ENCODE peak calls at places on chromosomes 1 and 21, in ten cellular contexts. V is brain microvascular endothelial cell, D is AG10803, I is stomach, J is HFF-Myc, F is fibroblast of the aortic adventitia, K is uterus, Z is astrocyte of the cerebellum, L is GM23338, Y is GM13976. C is an unnamed sample.

GRCh38 chr1:159188375-159188788 is 16.3 kb upstream of the ACKR1 start:
- DNase-seq in V (peak), D (peak), I (peak), J (no peak), F (no peak), K (peak), Z (peak), L (peak), Y (peak), C (peak)

GRCh38 chr21:34688145-34688544 is 19.4 kb downstream of the CLIC6 start:
- DNase-seq in V (peak), D (no peak), I (no peak), J (no peak), F (peak), K (no peak), Z (no peak), L (peak), Y (no peak), C (no peak)

GRCh38 chr1:22745675-22746585 is 35.3 kb downstream of the EPHB2 start:
- DNase-seq in V (peak), D (peak), I (no peak), J (peak), F (peak), K (no peak), Z (no peak), L (no peak), Y (no peak), C (no peak)

GRCh38 chr1:233151850-233152249 is 143.7 kb downstream of the PCNX2 start:
- DNase-seq in V (no peak), D (no peak), I (no peak), J (no peak), F (peak), K (no peak), Z (peak), L (no peak), Y (no peak), C (no peak)

GRCh38 chr1:200918006-200918405 is 23.3 kb downstream of the INAVA start:
- DNase-seq in V (no peak), D (no peak), I (no peak), J (no peak), F (no peak), K (no peak), Z (no peak), L (no peak), Y (no peak), C (no peak)

GRCh38 chr1:50275564-50275963 is 147.7 kb downstream of the DMRTA2 start:
- DNase-seq in V (no peak), D (no peak), I (no peak), J (no peak), F (no peak), K (no peak), Z (no peak), L (peak), Y (no peak), C (no peak)

GRCh38 chr1:226644541-226645176 is 94.4 kb downstream of the ITPKB start:
- DNase-seq in V (no peak), D (no peak), I (no peak), J (no peak), F (no peak), K (peak), Z (no peak), L (no peak), Y (no peak), C (no peak)

GRCh38 chr1:230747139-230747730 is at the start of gene CAPN9:
- DNase-seq in V (no peak), D (no peak), I (peak), J (no peak), F (no peak), K (no peak), Z (no peak), L (no peak), Y (no peak), C (no peak)

GRCh38 chr1:248788327-248788726 is 32.8 kb upstream of the LYPD8 start:
- DNase-seq in V (no peak), D (no peak), I (no peak), J (no peak), F (no peak), K (no peak), Z (no peak), L (no peak), Y (no peak), C (peak)

GRCh38 chr1:248811514-248812490 is 13.9 kb downstream of the SH3BP5L start:
- DNase-seq in V (no peak), D (no peak), I (no peak), J (no peak), F (no peak), K (no peak), Z (no peak), L (peak), Y (no peak), C (no peak)

GRCh38 chr21:35164971-35165483 is 115.9 kb upstream of the RUNX1 start:
- DNase-seq in V (no peak), D (no peak), I (no peak), J (no peak), F (no peak), K (no peak), Z (no peak), L (no peak), Y (no peak), C (no peak)

GRCh38 chr1:212683357-212683722 is 16.3 kb downstream of the BATF3 start:
- DNase-seq in V (no peak), D (no peak), I (no peak), J (no peak), F (no peak), K (no peak), Z (no peak), L (no peak), Y (peak), C (peak)

GRCh38 chr1:59071289-59071688 is 225.6 kb upstream of the FGGY start:
- DNase-seq in V (no peak), D (no peak), I (no peak), J (no peak), F (no peak), K (no peak), Z (no peak), L (no peak), Y (no peak), C (no peak)

GRCh38 chr1:40708750-40709099 is 17.2 kb downstream of the NFYC start:
- DNase-seq in V (no peak), D (peak), I (no peak), J (peak), F (peak), K (no peak), Z (peak), L (peak), Y (peak), C (no peak)

GRCh38 chr1:57254006-57254405 is 169.9 kb downstream of the DAB1 start:
- DNase-seq in V (no peak), D (peak), I (no peak), J (no peak), F (peak), K (no peak), Z (no peak), L (no peak), Y (no peak), C (no peak)

GRCh38 chr21:35149698-35150097 is 100.6 kb upstream of the RUNX1 start:
- DNase-seq in V (no peak), D (peak), I (no peak), J (no peak), F (peak), K (no peak), Z (no peak), L (no peak), Y (no peak), C (no peak)

GRCh38 chr1:154154534-154155181 is at the start of gene NUP210L:
- DNase-seq in V (peak), D (no peak), I (no peak), J (no peak), F (peak), K (peak), Z (no peak), L (peak), Y (no peak), C (no peak)

GRCh38 chr1:159675046-159675445 is 39.3 kb downstream of the CRP start:
- DNase-seq in V (no peak), D (peak), I (no peak), J (no peak), F (no peak), K (no peak), Z (no peak), L (no peak), Y (no peak), C (no peak)

GRCh38 chr1:15152318-15153183 is 996 bp upstream of the TMEM51 start:
- DNase-seq in V (peak), D (peak), I (peak), J (peak), F (peak), K (peak), Z (peak), L (peak), Y (peak), C (peak)

GRCh38 chr1:218481116-218481775 is 136.1 kb downstream of the TGFB2 start:
- DNase-seq in V (peak), D (peak), I (no peak), J (no peak), F (peak), K (no peak), Z (no peak), L (no peak), Y (no peak), C (no peak)

GRCh38 chr1:171434717-171435346 is 50.5 kb upstream of the PRRC2C start:
- DNase-seq in V (peak), D (peak), I (no peak), J (peak), F (peak), K (peak), Z (peak), L (no peak), Y (no peak), C (no peak)

GRCh38 chr1:2840036-2840809 is 38.7 kb upstream of the TTC34 start:
- DNase-seq in V (no peak), D (no peak), I (no peak), J (no peak), F (no peak), K (no peak), Z (no peak), L (peak), Y (no peak), C (no peak)

GRCh38 chr1:7264101-7264500 is 478.8 kb downstream of the CAMTA1 start:
- DNase-seq in V (no peak), D (no peak), I (no peak), J (no peak), F (no peak), K (no peak), Z (no peak), L (no peak), Y (no peak), C (peak)

GRCh38 chr1:182671779-182672486 is 12.5 kb downstream of the RGS8 start:
- DNase-seq in V (no peak), D (no peak), I (no peak), J (no peak), F (no peak), K (no peak), Z (no peak), L (no peak), Y (no peak), C (no peak)

GRCh38 chr1:117076648-117077047 is 16.5 kb downstream of the TTF2 start:
- DNase-seq in V (no peak), D (no peak), I (no peak), J (no peak), F (no peak), K (no peak), Z (no peak), L (no peak), Y (no peak), C (no peak)

GRCh38 chr1:91672601-91673161 is 172.0 kb downstream of the CDC7 start:
- DNase-seq in V (no peak), D (no peak), I (no peak), J (no peak), F (no peak), K (no peak), Z (no peak), L (no peak), Y (no peak), C (no peak)

GRCh38 chr1:2554621-2555387 is 1.4 kb upstream of the TNFRSF14 start:
- DNase-seq in V (no peak), D (no peak), I (no peak), J (no peak), F (no peak), K (no peak), Z (no peak), L (peak), Y (peak), C (no peak)

GRCh38 chr1:24694380-24694843 is 50.8 kb upstream of the CLIC4 start:
- DNase-seq in V (no peak), D (peak), I (no peak), J (peak), F (peak), K (no peak), Z (no peak), L (no peak), Y (peak), C (no peak)

GRCh38 chr1:8661185-8662110 is 156.0 kb downstream of the RERE start:
- DNase-seq in V (peak), D (peak), I (no peak), J (peak), F (peak), K (peak), Z (peak), L (peak), Y (peak), C (no peak)

GRCh38 chr1:23554481-23555224 is 4.6 kb downstream of the ID3 start:
- DNase-seq in V (peak), D (peak), I (peak), J (no peak), F (peak), K (peak), Z (peak), L (peak), Y (peak), C (peak)

GRCh38 chr1:100643430-100644196 is 75.9 kb upstream of the VCAM1 start:
- DNase-seq in V (no peak), D (peak), I (no peak), J (no peak), F (peak), K (no peak), Z (no peak), L (no peak), Y (no peak), C (no peak)

GRCh38 chr21:42567861-42568260 is 54.2 kb downstream of the SLC37A1 start:
- DNase-seq in V (no peak), D (no peak), I (peak), J (no peak), F (no peak), K (no peak), Z (no peak), L (no peak), Y (no peak), C (no peak)

GRCh38 chr1:201307760-201308499 is 24.6 kb downstream of the PKP1 start:
- DNase-seq in V (no peak), D (no peak), I (peak), J (no peak), F (no peak), K (no peak), Z (no peak), L (no peak), Y (no peak), C (no peak)

GRCh38 chr1:217135569-217135915 is 412.3 kb upstream of the ESRRG start:
- DNase-seq in V (no peak), D (no peak), I (no peak), J (no peak), F (peak), K (no peak), Z (no peak), L (peak), Y (peak), C (no peak)

GRCh38 chr21:42523211-42523610 is 9.6 kb downstream of the SLC37A1 start:
- DNase-seq in V (no peak), D (no peak), I (no peak), J (no peak), F (no peak), K (no peak), Z (no peak), L (no peak), Y (no peak), C (no peak)

GRCh38 chr1:41493117-41493536 is 8.6 kb upstream of the EDN2 start:
- DNase-seq in V (peak), D (peak), I (no peak), J (peak), F (peak), K (peak), Z (peak), L (no peak), Y (no peak), C (no peak)

GRCh38 chr1:208153386-208153785 is 90.8 kb downstream of the PLXNA2 start:
- DNase-seq in V (no peak), D (no peak), I (no peak), J (no peak), F (no peak), K (no peak), Z (no peak), L (no peak), Y (no peak), C (no peak)

GRCh38 chr1:47758341-47759237 is 238.6 kb downstream of the TRABD2B start:
- DNase-seq in V (peak), D (no peak), I (no peak), J (no peak), F (no peak), K (no peak), Z (no peak), L (no peak), Y (no peak), C (no peak)

GRCh38 chr1:102875756-102876155 is 232.6 kb downstream of the COL11A1 start:
- DNase-seq in V (no peak), D (no peak), I (no peak), J (no peak), F (no peak), K (no peak), Z (no peak), L (no peak), Y (no peak), C (no peak)

GRCh38 chr1:102872526-102872925 is 235.8 kb downstream of the COL11A1 start:
- DNase-seq in V (no peak), D (no peak), I (no peak), J (no peak), F (no peak), K (no peak), Z (no peak), L (peak), Y (no peak), C (no peak)

GRCh38 chr1:102872097-102872496 is 236.2 kb downstream of the COL11A1 start:
- DNase-seq in V (no peak), D (no peak), I (no peak), J (no peak), F (no peak), K (no peak), Z (no peak), L (no peak), Y (no peak), C (no peak)
- TF ChIP-seq CTCF in V (no peak), D (no peak), I (no peak), J (no peak), F (no peak), K (no peak), Z (no peak), L (peak), Y (no peak), C (no peak)

GRCh38 chr1:1435911-1436633 is 582 bp downstream of the VWA1 start:
- DNase-seq in V (no peak), D (no peak), I (no peak), J (no peak), F (no peak), K (no peak), Z (no peak), L (no peak), Y (peak), C (no peak)

GRCh38 chr1:1434812-1435093 is 737 bp upstream of the VWA1 start:
- DNase-seq in V (no peak), D (no peak), I (no peak), J (no peak), F (no peak), K (no peak), Z (no peak), L (no peak), Y (peak), C (no peak)

GRCh38 chr1:1434131-1434811 is 1.2 kb upstream of the VWA1 start:
- DNase-seq in V (no peak), D (no peak), I (peak), J (no peak), F (no peak), K (peak), Z (peak), L (peak), Y (peak), C (no peak)

GRCh38 chr1:1436634-1437032 is 1.1 kb downstream of the VWA1 start:
- DNase-seq in V (no peak), D (no peak), I (no peak), J (no peak), F (no peak), K (no peak), Z (no peak), L (no peak), Y (peak), C (no peak)

GRCh38 chr1:1435094-1435903 is at the start of gene VWA1:
- DNase-seq in V (no peak), D (peak), I (peak), J (no peak), F (peak), K (peak), Z (no peak), L (peak), Y (peak), C (no peak)
- TF ChIP-seq CTCF in V (peak), D (no peak), I (no peak), J (no peak), F (peak), K (no peak), Z (peak), L (no peak), Y (no peak), C (no peak)

GRCh38 chr1:106037526-106037925 is 1018.9 kb upstream of the PRMT6 start:
- DNase-seq in V (no peak), D (no peak), I (no peak), J (no peak), F (no peak), K (no peak), Z (no peak), L (no peak), Y (no peak), C (no peak)

DNA sequence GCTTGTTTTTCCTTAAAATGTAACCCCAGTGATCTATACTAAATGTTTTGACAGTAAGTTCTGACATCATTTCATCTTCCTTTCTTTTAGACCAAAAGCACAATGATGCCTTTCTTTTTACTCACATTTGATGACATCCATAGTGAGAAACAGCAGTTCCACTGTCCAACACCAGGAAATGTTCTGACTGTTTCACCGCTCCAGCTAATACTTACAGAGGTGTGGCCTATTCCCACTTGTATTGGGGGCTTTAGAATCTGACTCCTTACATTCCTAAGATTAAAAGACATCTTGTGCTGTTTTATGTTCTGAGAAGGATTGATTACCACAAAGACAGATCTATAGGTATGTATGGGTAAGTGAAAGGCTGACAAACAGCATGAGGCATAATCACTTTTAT is 1018.2 kb upstream of the PRMT6 start:
- DNase-seq in V (no peak), D (no peak), I (no peak), J (no peak), F (no peak), K (no peak), Z (no peak), L (no peak), Y (no peak), C (no peak)
- TF ChIP-seq CTCF in V (no peak), D (no peak), I (no peak), J (no peak), F (no peak), K (no peak), Z (no peak), L (peak), Y (no peak), C (no peak)

DNA sequence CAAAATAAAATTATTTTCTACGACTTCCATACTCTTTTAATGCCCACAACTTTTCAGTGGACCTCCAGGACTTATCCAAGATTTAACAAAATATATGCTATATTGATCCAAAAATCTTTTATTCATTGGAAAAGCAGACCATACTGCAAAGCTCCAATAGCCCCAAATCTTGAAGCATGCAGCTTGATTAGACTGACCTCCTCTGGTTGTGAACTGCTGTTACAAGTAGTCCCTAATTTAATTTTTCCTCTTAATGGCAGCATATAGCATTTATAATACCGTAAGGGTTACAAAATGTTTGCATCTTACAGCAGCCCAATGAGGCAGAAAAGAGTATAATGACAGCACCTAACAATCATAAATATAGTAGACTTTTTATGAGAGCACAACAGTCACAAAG is 49.8 kb downstream of the TPR start:
- DNase-seq in V (peak), D (peak), I (no peak), J (peak), F (peak), K (no peak), Z (peak), L (peak), Y (no peak), C (no peak)
- TF ChIP-seq CTCF in V (peak), D (peak), I (no peak), J (peak), F (peak), K (no peak), Z (peak), L (peak), Y (peak), C (peak)